ENCODE peak calls at places on chromosomes 3 and 15, in six cellular contexts. S, F, L, W, C and U are unnamed samples.

GRCh38 chr3:105322570-105323273 is 44.0 kb upstream of the ALCAM start:
- DNase-seq in S (no peak), F (no peak), L (no peak), W (no peak), C (no peak), U (no peak)

GRCh38 chr3:190368871-190369270 is 19.1 kb upstream of the CLDN16 start:
- DNase-seq in S (no peak), F (no peak), L (no peak), W (no peak), C (no peak), U (no peak)

GRCh38 chr3:24377218-24377993 is 117.2 kb downstream of the THRB start:
- DNase-seq in S (no peak), F (no peak), L (no peak), W (no peak), C (no peak), U (no peak)

GRCh38 chr3:150376001-150376848 is 31.9 kb upstream of the TSC22D2 start:
- DNase-seq in S (peak; percentile 58), F (no peak), L (no peak), W (no peak), C (no peak), U (no peak)

GRCh38 chr3:58749948-58750347 is 83.4 kb upstream of the FAM3D start:
- DNase-seq in S (no peak), F (no peak), L (no peak), W (no peak), C (no peak), U (no peak)

GRCh38 chr3:52050571-52050970 is 5.8 kb downstream of the DUSP7 start:
- DNase-seq in S (no peak), F (no peak), L (no peak), W (no peak), C (no peak), U (no peak)

GRCh38 chr15:67862771-67863441 is 23.1 kb upstream of the RNU6-1 start:
- DNase-seq in S (no peak), F (no peak), L (no peak), W (peak; percentile 60), C (no peak), U (no peak)

GRCh38 chr3:89380006-89380405 is 272.6 kb downstream of the EPHA3 start:
- DNase-seq in S (no peak), F (no peak), L (no peak), W (no peak), C (no peak), U (no peak)

GRCh38 chr3:152790988-152791387 is 43.9 kb upstream of the P2RY1 start:
- DNase-seq in S (no peak), F (no peak), L (no peak), W (no peak), C (no peak), U (no peak)

GRCh38 chr3:65483475-65483874 is 555.2 kb downstream of the MAGI1 start:
- DNase-seq in S (peak; percentile 55), F (no peak), L (peak; percentile 70), W (no peak), C (peak; percentile 81), U (no peak)

GRCh38 chr3:81958967-81959625 is 197.7 kb upstream of the GBE1 start:
- DNase-seq in S (no peak), F (no peak), L (no peak), W (no peak), C (no peak), U (no peak)

GRCh38 chr3:39126532-39127071 is 19.1 kb downstream of the TTC21A start:
- DNase-seq in S (peak; percentile 54), F (no peak), L (no peak), W (peak; percentile 48), C (peak; percentile 75), U (no peak)

GRCh38 chr3:49422379-49423248 is at the start of gene AMT:
- DNase-seq in S (peak; percentile 83), F (no peak), L (peak; percentile 75), W (no peak), C (peak; percentile 84), U (no peak)
- H3K27ac ChIP-seq in S (peak within 1 kb of the TSS; percentile 69), F (no peak within 1 kb of the TSS), L (peak within 1 kb of the TSS; percentile 65), W (no peak within 1 kb of the TSS), C (peak within 1 kb of the TSS; percentile 34), U (no peak within 1 kb of the TSS)

GRCh38 chr3:133038731-133039398 is 674 bp downstream of the TMEM108 start:
- DNase-seq in S (peak; percentile 74), F (no peak), L (peak; percentile 60), W (no peak), C (no peak), U (no peak)
- H3K4me3 ChIP-seq in S (peak overlapping the region; percentile 51), F (no peak overlapping the region), L (peak overlapping the region; percentile 28), W (no peak overlapping the region), C (peak overlapping the region; percentile 66), U (no peak overlapping the region)

DNA sequence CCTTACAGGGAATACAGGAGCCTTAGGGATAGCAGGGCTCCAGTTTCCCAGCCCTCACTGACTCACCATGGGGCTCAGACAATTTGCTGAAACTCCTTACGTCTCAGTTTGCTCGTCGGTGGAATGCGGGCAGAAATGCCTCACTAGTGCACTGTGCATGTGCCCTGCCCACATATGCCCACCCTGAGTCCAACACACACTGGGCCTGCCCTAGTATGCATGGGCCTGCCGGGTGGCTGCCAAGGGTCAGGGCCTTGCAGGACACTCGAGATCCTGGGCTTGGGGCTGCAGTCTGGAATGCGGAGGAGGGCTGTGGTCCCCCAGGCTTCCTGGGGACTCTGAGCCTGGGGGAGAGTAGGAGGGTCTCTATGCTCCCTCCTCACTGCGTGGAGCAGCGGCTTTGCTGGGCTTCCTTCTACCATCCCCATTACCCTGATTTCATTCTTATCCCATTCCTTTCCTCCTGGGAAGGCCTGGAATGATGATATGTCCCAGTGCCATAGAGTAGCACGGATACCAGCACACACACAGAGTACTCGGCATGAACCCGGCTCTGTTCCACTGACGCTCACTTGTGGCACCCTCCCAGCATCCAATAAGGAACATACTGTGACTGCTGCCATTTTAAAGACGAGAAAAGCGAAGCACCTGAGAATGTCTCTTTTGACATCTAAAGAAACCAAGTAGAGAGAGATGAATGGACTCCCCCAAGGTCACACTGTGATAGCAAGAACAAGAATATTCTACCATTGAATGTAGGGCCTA is 124.2 kb downstream of the ASB7 start:
- DNase-seq in S (no peak), F (no peak), L (no peak), W (no peak), C (no peak), U (no peak)
- H3K4me1 ChIP-seq in S (peaks cover 8% of the 10 kb centered on the region), F (no peaks in the 10 kb centered on the region), L (peaks cover 7% of the 10 kb centered on the region), W (no peaks in the 10 kb centered on the region), C (peaks cover 2% of the 10 kb centered on the region), U (no peaks in the 10 kb centered on the region)

GRCh38 chr3:177345973-177346503 is 148.8 kb upstream of the TBL1XR1 start:
- DNase-seq in S (no peak), F (no peak), L (no peak), W (no peak), C (no peak), U (no peak)
- H3K27ac ChIP-seq in S (peak overlapping the region; percentile 73), F (no peak overlapping the region), L (peak overlapping the region; percentile 94), W (no peak overlapping the region), C (no peak overlapping the region), U (peak overlapping the region; percentile 53)